ENCODE peak calls at places on chromosomes 12 and 14, in four cellular contexts. One of them, this sample, is unnamed.

GRCh38 chr14:60091550-60092511 is at the start of gene PCNX4:
- DNase-seq in RWPE2: peak; percentile 99
- DNase-seq in IMR-90: peak; percentile 98
- DNase-seq in activated CD8-positive, alpha-beta T cell treated with anti-CD3 and anti-CD28 coated beads for 36 hours: peak; percentile 97
- DNase-seq in this sample: peak; percentile 97

GRCh38 chr14:77638738-77639137 is 22.3 kb upstream of the SPTLC2 start:
- DNase-seq in RWPE2: peak; percentile 85
- DNase-seq in IMR-90: peak; percentile 97
- DNase-seq in activated CD8-positive, alpha-beta T cell treated with anti-CD3 and anti-CD28 coated beads for 36 hours: no peak
- DNase-seq in this sample: no peak

GRCh38 chr12:107586256-107586970 is 99.2 kb upstream of the PWP1 start:
- DNase-seq in RWPE2: no peak
- DNase-seq in IMR-90: no peak
- DNase-seq in activated CD8-positive, alpha-beta T cell treated with anti-CD3 and anti-CD28 coated beads for 36 hours: no peak
- DNase-seq in this sample: no peak

GRCh38 chr12:99769581-99769980 is 122.0 kb downstream of the GARIN6 start:
- DNase-seq in RWPE2: no peak
- DNase-seq in IMR-90: no peak
- DNase-seq in activated CD8-positive, alpha-beta T cell treated with anti-CD3 and anti-CD28 coated beads for 36 hours: no peak
- DNase-seq in this sample: no peak

GRCh38 chr12:131436922-131437705 is 273.8 kb upstream of the SFSWAP start:
- DNase-seq in RWPE2: no peak
- DNase-seq in IMR-90: no peak
- DNase-seq in activated CD8-positive, alpha-beta T cell treated with anti-CD3 and anti-CD28 coated beads for 36 hours: no peak
- DNase-seq in this sample: no peak

GRCh38 chr12:95942106-95942531 is 295 bp downstream of the CCDC38 start:
- DNase-seq in RWPE2: no peak
- DNase-seq in IMR-90: no peak
- DNase-seq in activated CD8-positive, alpha-beta T cell treated with anti-CD3 and anti-CD28 coated beads for 36 hours: peak; percentile 30
- DNase-seq in this sample: no peak

GRCh38 chr14:33762462-33762861 is 188.4 kb downstream of the EGLN3 start:
- DNase-seq in RWPE2: no peak
- DNase-seq in IMR-90: no peak
- DNase-seq in activated CD8-positive, alpha-beta T cell treated with anti-CD3 and anti-CD28 coated beads for 36 hours: no peak
- DNase-seq in this sample: no peak

GRCh38 chr12:57899010-57899662 is 42.2 kb upstream of the ATP23 start:
- DNase-seq in RWPE2: no peak
- DNase-seq in IMR-90: peak; percentile 81
- DNase-seq in activated CD8-positive, alpha-beta T cell treated with anti-CD3 and anti-CD28 coated beads for 36 hours: peak; percentile 96
- DNase-seq in this sample: no peak

GRCh38 chr12:45232771-45233372 is 17.0 kb downstream of the ANO6 start:
- DNase-seq in RWPE2: peak; percentile 82
- DNase-seq in IMR-90: peak; percentile 98
- DNase-seq in activated CD8-positive, alpha-beta T cell treated with anti-CD3 and anti-CD28 coated beads for 36 hours: peak; percentile 44
- DNase-seq in this sample: no peak

GRCh38 chr12:51911307-51911706 is 4.0 kb downstream of the ACVRL1 start:
- DNase-seq in RWPE2: no peak
- DNase-seq in IMR-90: no peak
- DNase-seq in activated CD8-positive, alpha-beta T cell treated with anti-CD3 and anti-CD28 coated beads for 36 hours: no peak
- DNase-seq in this sample: peak; percentile 55

GRCh38 chr12:129193263-129193871 is 340.1 kb downstream of the GLT1D1 start:
- DNase-seq in RWPE2: no peak
- DNase-seq in IMR-90: no peak
- DNase-seq in activated CD8-positive, alpha-beta T cell treated with anti-CD3 and anti-CD28 coated beads for 36 hours: peak; percentile 42
- DNase-seq in this sample: no peak

GRCh38 chr12:121789800-121790748 is 3.4 kb downstream of the RHOF start:
- DNase-seq in RWPE2: no peak
- DNase-seq in IMR-90: peak; percentile 34
- DNase-seq in activated CD8-positive, alpha-beta T cell treated with anti-CD3 and anti-CD28 coated beads for 36 hours: peak; percentile 98
- DNase-seq in this sample: no peak

GRCh38 chr14:90721619-90722305 is 94.5 kb downstream of the TTC7B start:
- DNase-seq in RWPE2: no peak
- DNase-seq in IMR-90: peak; percentile 68
- DNase-seq in activated CD8-positive, alpha-beta T cell treated with anti-CD3 and anti-CD28 coated beads for 36 hours: peak; percentile 12
- DNase-seq in this sample: no peak

GRCh38 chr12:26022043-26022442 is 63.6 kb downstream of the RASSF8 start:
- DNase-seq in RWPE2: no peak
- DNase-seq in IMR-90: no peak
- DNase-seq in activated CD8-positive, alpha-beta T cell treated with anti-CD3 and anti-CD28 coated beads for 36 hours: no peak
- DNase-seq in this sample: no peak

GRCh38 chr12:26014085-26014484 is 55.6 kb downstream of the RASSF8 start:
- DNase-seq in RWPE2: no peak
- DNase-seq in IMR-90: peak; percentile 13
- DNase-seq in activated CD8-positive, alpha-beta T cell treated with anti-CD3 and anti-CD28 coated beads for 36 hours: no peak
- DNase-seq in this sample: no peak

GRCh38 chr12:26018926-26019325 is 60.4 kb downstream of the RASSF8 start:
- DNase-seq in RWPE2: no peak
- DNase-seq in IMR-90: peak; percentile 60
- DNase-seq in activated CD8-positive, alpha-beta T cell treated with anti-CD3 and anti-CD28 coated beads for 36 hours: no peak
- DNase-seq in this sample: no peak

GRCh38 chr12:26021534-26021933 is 63.1 kb downstream of the RASSF8 start:
- DNase-seq in RWPE2: no peak
- DNase-seq in IMR-90: no peak
- DNase-seq in activated CD8-positive, alpha-beta T cell treated with anti-CD3 and anti-CD28 coated beads for 36 hours: no peak
- DNase-seq in this sample: no peak

DNA sequence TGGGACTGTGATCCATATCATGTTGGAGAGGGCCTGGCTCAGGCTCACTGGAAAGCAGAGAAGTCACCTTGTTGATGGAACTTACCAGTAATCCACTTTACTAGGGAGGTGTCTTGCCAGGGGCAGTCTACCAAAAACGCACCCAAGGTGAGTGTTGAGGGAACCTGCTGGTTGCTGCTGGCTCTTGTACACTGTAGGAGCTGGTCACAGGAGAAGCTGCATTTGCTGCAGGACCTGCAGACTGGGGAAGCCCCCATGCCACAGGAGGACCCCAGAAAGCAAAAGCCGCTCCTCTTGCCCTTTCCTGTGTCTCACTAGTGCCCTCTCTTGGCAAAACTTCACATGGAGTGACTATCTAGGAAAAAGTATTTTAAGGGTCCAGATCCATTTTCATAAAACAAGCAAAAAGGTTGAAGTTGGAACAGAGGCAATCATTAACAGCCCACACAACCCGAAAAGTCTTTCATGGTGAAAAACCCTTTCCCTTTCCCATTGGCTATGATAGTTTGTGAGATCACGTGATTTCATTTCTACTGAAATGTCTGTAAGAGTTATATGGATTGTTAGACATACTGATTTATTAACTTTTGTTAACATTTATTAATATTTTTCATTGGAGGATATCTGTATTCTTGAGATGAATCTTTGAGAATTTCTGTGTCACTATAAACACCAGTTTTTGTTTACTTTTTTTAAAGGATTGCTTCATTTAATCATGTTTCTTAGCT is 59.2 kb downstream of the RASSF8 start:
- DNase-seq in RWPE2: no peak
- DNase-seq in IMR-90: peak; percentile 36
- DNase-seq in activated CD8-positive, alpha-beta T cell treated with anti-CD3 and anti-CD28 coated beads for 36 hours: peak; percentile 30
- DNase-seq in this sample: no peak
- TF ChIP-seq CTCF in RWPE2: peak; percentile 32
- TF ChIP-seq CTCF in IMR-90: peak; percentile 58
- TF ChIP-seq CTCF in activated CD8-positive, alpha-beta T cell treated with anti-CD3 and anti-CD28 coated beads for 36 hours: peak; percentile 43
- TF ChIP-seq CTCF in this sample: peak; percentile 80

DNA sequence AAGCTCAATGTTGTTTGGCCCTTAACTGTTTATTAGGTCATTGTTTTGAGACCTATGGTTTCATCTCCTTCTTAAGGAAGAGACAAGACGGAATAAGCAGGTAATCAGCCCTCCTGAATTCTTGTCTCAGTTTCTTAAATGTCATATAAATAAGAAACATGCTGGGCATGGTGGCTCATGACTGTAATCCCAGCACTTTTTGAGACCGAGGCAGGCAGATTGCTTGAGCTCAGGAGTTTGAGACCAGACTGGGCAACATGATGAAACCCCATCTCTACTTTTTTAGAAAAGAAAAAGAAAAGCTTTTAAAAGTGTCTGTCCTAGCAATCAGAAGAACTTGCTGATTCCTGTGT is 5.1 kb downstream of the MTRFR start:
- DNase-seq in RWPE2: no peak
- DNase-seq in IMR-90: no peak
- DNase-seq in activated CD8-positive, alpha-beta T cell treated with anti-CD3 and anti-CD28 coated beads for 36 hours: no peak
- DNase-seq in this sample: no peak
- TF ChIP-seq CTCF in RWPE2: peak; percentile 77
- TF ChIP-seq CTCF in IMR-90: no peak
- TF ChIP-seq CTCF in activated CD8-positive, alpha-beta T cell treated with anti-CD3 and anti-CD28 coated beads for 36 hours: no peak
- TF ChIP-seq CTCF in this sample: peak; percentile 45

GRCh38 chr12:13942826-13943225 is 38.6 kb downstream of the GRIN2B start:
- DNase-seq in RWPE2: no peak
- DNase-seq in IMR-90: no peak
- DNase-seq in activated CD8-positive, alpha-beta T cell treated with anti-CD3 and anti-CD28 coated beads for 36 hours: no peak
- DNase-seq in this sample: no peak

GRCh38 chr12:13937735-13938134 is 43.7 kb downstream of the GRIN2B start:
- DNase-seq in RWPE2: no peak
- DNase-seq in IMR-90: no peak
- DNase-seq in activated CD8-positive, alpha-beta T cell treated with anti-CD3 and anti-CD28 coated beads for 36 hours: no peak
- DNase-seq in this sample: no peak

GRCh38 chr12:13940466-13940865 is 40.9 kb downstream of the GRIN2B start:
- DNase-seq in RWPE2: no peak
- DNase-seq in IMR-90: no peak
- DNase-seq in activated CD8-positive, alpha-beta T cell treated with anti-CD3 and anti-CD28 coated beads for 36 hours: no peak
- DNase-seq in this sample: no peak

GRCh38 chr12:13945236-13945635 is 36.2 kb downstream of the GRIN2B start:
- DNase-seq in RWPE2: no peak
- DNase-seq in IMR-90: no peak
- DNase-seq in activated CD8-positive, alpha-beta T cell treated with anti-CD3 and anti-CD28 coated beads for 36 hours: no peak
- DNase-seq in this sample: no peak

GRCh38 chr12:13941258-13942249 is 39.8 kb downstream of the GRIN2B start:
- DNase-seq in RWPE2: no peak
- DNase-seq in IMR-90: peak; percentile 0
- DNase-seq in activated CD8-positive, alpha-beta T cell treated with anti-CD3 and anti-CD28 coated beads for 36 hours: peak; percentile 32
- DNase-seq in this sample: no peak
- TF ChIP-seq CTCF in RWPE2: no peak
- TF ChIP-seq CTCF in IMR-90: no peak
- TF ChIP-seq CTCF in activated CD8-positive, alpha-beta T cell treated with anti-CD3 and anti-CD28 coated beads for 36 hours: no peak
- TF ChIP-seq CTCF in this sample: peak; percentile 59

DNA sequence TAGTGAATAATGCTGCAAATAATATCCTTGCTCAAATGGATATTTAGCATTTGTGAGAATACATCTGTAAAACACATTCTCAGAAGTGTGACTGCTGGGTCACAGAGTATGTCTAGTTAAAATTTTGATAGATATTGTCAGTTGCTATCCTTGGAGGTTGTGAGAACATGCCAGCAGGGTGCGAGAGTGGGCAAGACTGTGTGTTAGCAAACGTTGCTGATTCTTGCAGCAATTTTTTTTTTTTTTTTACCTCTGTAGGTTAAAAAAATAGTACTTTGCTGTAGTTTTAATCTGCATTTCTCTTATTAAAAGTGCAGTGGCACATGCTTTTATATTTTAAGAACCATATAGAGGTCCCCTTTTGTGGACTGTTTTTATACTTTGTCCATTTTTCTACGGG is 4.5 kb upstream of the NYNRIN start:
- DNase-seq in RWPE2: no peak
- DNase-seq in IMR-90: no peak
- DNase-seq in activated CD8-positive, alpha-beta T cell treated with anti-CD3 and anti-CD28 coated beads for 36 hours: no peak
- DNase-seq in this sample: no peak
- TF ChIP-seq CTCF in RWPE2: peak; percentile 25
- TF ChIP-seq CTCF in IMR-90: no peak
- TF ChIP-seq CTCF in activated CD8-positive, alpha-beta T cell treated with anti-CD3 and anti-CD28 coated beads for 36 hours: no peak
- TF ChIP-seq CTCF in this sample: peak; percentile 32

GRCh38 chr14:103657466-103657865 is 28.5 kb downstream of the KLC1 start:
- DNase-seq in RWPE2: no peak
- DNase-seq in IMR-90: peak; percentile 90
- DNase-seq in activated CD8-positive, alpha-beta T cell treated with anti-CD3 and anti-CD28 coated beads for 36 hours: no peak
- DNase-seq in this sample: no peak

GRCh38 chr14:103662591-103662990 is 33.6 kb downstream of the KLC1 start:
- DNase-seq in RWPE2: no peak
- DNase-seq in IMR-90: no peak
- DNase-seq in activated CD8-positive, alpha-beta T cell treated with anti-CD3 and anti-CD28 coated beads for 36 hours: no peak
- DNase-seq in this sample: peak; percentile 49

GRCh38 chr14:103662029-103662428 is 33.0 kb downstream of the KLC1 start:
- DNase-seq in RWPE2: no peak
- DNase-seq in IMR-90: no peak
- DNase-seq in activated CD8-positive, alpha-beta T cell treated with anti-CD3 and anti-CD28 coated beads for 36 hours: no peak
- DNase-seq in this sample: no peak

GRCh38 chr14:103656758-103657133 is 27.7 kb downstream of the KLC1 start:
- DNase-seq in RWPE2: no peak
- DNase-seq in IMR-90: no peak
- DNase-seq in activated CD8-positive, alpha-beta T cell treated with anti-CD3 and anti-CD28 coated beads for 36 hours: no peak
- DNase-seq in this sample: no peak

GRCh38 chr14:103659631-103660030 is 30.6 kb downstream of the KLC1 start:
- DNase-seq in RWPE2: no peak
- DNase-seq in IMR-90: no peak
- DNase-seq in activated CD8-positive, alpha-beta T cell treated with anti-CD3 and anti-CD28 coated beads for 36 hours: no peak
- DNase-seq in this sample: peak; percentile 7
- TF ChIP-seq CTCF in RWPE2: no peak
- TF ChIP-seq CTCF in IMR-90: no peak
- TF ChIP-seq CTCF in activated CD8-positive, alpha-beta T cell treated with anti-CD3 and anti-CD28 coated beads for 36 hours: no peak
- TF ChIP-seq CTCF in this sample: no peak

DNA sequence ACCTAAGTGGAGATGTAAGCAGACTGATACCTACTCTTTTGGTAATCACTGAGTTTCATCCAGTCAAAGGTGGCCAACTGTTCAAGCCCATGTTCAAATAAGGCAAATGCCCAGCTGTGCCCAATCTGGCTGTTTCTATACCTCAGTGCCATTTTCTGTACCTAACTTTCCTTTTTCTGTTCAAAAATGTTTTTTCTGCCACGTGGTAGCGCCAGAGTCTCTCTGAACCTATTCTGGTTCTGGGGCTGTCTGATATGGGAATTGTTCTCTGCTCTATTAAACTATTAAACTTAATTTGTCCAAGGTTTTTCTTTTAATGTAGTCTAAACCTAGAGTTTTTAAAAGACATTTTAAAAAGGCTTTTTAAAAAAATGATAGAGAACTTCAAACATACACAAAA is 391.2 kb downstream of the NOVA1 start:
- DNase-seq in RWPE2: no peak
- DNase-seq in IMR-90: no peak
- DNase-seq in activated CD8-positive, alpha-beta T cell treated with anti-CD3 and anti-CD28 coated beads for 36 hours: no peak
- DNase-seq in this sample: no peak
- TF ChIP-seq CTCF in RWPE2: no peak
- TF ChIP-seq CTCF in IMR-90: peak; percentile 24
- TF ChIP-seq CTCF in activated CD8-positive, alpha-beta T cell treated with anti-CD3 and anti-CD28 coated beads for 36 hours: no peak
- TF ChIP-seq CTCF in this sample: peak; percentile 12

GRCh38 chr14:105485720-105486332 is 860 bp upstream of the CRIP1 start:
- DNase-seq in RWPE2: no peak
- DNase-seq in IMR-90: no peak
- DNase-seq in activated CD8-positive, alpha-beta T cell treated with anti-CD3 and anti-CD28 coated beads for 36 hours: peak; percentile 61
- DNase-seq in this sample: no peak
- TF ChIP-seq CTCF in RWPE2: no peak
- TF ChIP-seq CTCF in IMR-90: peak; percentile 28
- TF ChIP-seq CTCF in activated CD8-positive, alpha-beta T cell treated with anti-CD3 and anti-CD28 coated beads for 36 hours: no peak
- TF ChIP-seq CTCF in this sample: peak; percentile 67

GRCh38 chr12:591167-591570 is 72.1 kb downstream of the NINJ2 start:
- DNase-seq in RWPE2: no peak
- DNase-seq in IMR-90: no peak
- DNase-seq in activated CD8-positive, alpha-beta T cell treated with anti-CD3 and anti-CD28 coated beads for 36 hours: no peak
- DNase-seq in this sample: peak; percentile 46
- TF ChIP-seq CTCF in RWPE2: no peak
- TF ChIP-seq CTCF in IMR-90: no peak
- TF ChIP-seq CTCF in activated CD8-positive, alpha-beta T cell treated with anti-CD3 and anti-CD28 coated beads for 36 hours: no peak
- TF ChIP-seq CTCF in this sample: no peak

This sample was measured in chondrocyte.